ENCODE peak calls at places on chromosomes 1 and 21, in ten cellular contexts. A, C, P, V, L, N, K, E, Z and R are unnamed samples.

GRCh38 chr21:43369124-43369523 is 57.8 kb downstream of the SIK1 start:
- DNase-seq in A (no peak), C (no peak), P (no peak), V (no peak), L (no peak), N (peak; percentile 75), K (no peak), E (peak; percentile 25), Z (no peak), R (peak; percentile 43)

GRCh38 chr1:228278432-228278941 is 70.6 kb downstream of the OBSCN start:
- DNase-seq in A (no peak), C (no peak), P (no peak), V (no peak), L (no peak), N (peak; percentile 7), K (no peak), E (no peak), Z (no peak), R (no peak)

GRCh38 chr1:226784081-226785049 is 45.3 kb upstream of the ITPKB start:
- DNase-seq in A (no peak), C (no peak), P (peak; percentile 32), V (no peak), L (no peak), N (no peak), K (no peak), E (no peak), Z (no peak), R (no peak)

GRCh38 chr1:110898734-110899457 is 25.9 kb downstream of the CD53 start:
- DNase-seq in A (no peak), C (no peak), P (no peak), V (no peak), L (no peak), N (no peak), K (no peak), E (no peak), Z (no peak), R (no peak)

GRCh38 chr1:38132681-38133080 is 86.1 kb upstream of the POU3F1 start:
- DNase-seq in A (no peak), C (no peak), P (no peak), V (no peak), L (no peak), N (no peak), K (no peak), E (peak; percentile 49), Z (no peak), R (no peak)

GRCh38 chr1:245154429-245155185 is at the start of gene KIF26B:
- DNase-seq in A (no peak), C (no peak), P (peak; percentile 76), V (peak; percentile 66), L (no peak), N (peak; percentile 81), K (peak; percentile 48), E (peak; percentile 74), Z (no peak), R (no peak)

GRCh38 chr1:20076223-20076622 is 6.2 kb downstream of the PLA2G5 start:
- DNase-seq in A (no peak), C (no peak), P (no peak), V (no peak), L (no peak), N (no peak), K (no peak), E (no peak), Z (no peak), R (no peak)

GRCh38 chr1:85375422-85375934 is 89.5 kb downstream of the DDAH1 start:
- DNase-seq in A (no peak), C (no peak), P (no peak), V (no peak), L (no peak), N (no peak), K (no peak), E (peak; percentile 42), Z (no peak), R (no peak)

GRCh38 chr1:59128784-59129227 is 168.1 kb upstream of the FGGY start:
- DNase-seq in A (no peak), C (peak; percentile 34), P (no peak), V (no peak), L (no peak), N (peak; percentile 77), K (no peak), E (peak; percentile 92), Z (no peak), R (no peak)

GRCh38 chr1:21786640-21787039 is 3.7 kb upstream of the USP48 start:
- DNase-seq in A (no peak), C (no peak), P (no peak), V (no peak), L (no peak), N (no peak), K (no peak), E (no peak), Z (no peak), R (no peak)

GRCh38 chr1:87829360-87829759 is 500.7 kb downstream of the LMO4 start:
- DNase-seq in A (no peak), C (no peak), P (no peak), V (no peak), L (no peak), N (no peak), K (no peak), E (no peak), Z (no peak), R (no peak)

GRCh38 chr21:38954450-38955059 is 148.8 kb downstream of the ETS2 start:
- DNase-seq in A (no peak), C (no peak), P (no peak), V (no peak), L (no peak), N (no peak), K (no peak), E (no peak), Z (no peak), R (no peak)

GRCh38 chr1:217911908-217912307 is 280.8 kb downstream of the SPATA17 start:
- DNase-seq in A (no peak), C (no peak), P (no peak), V (no peak), L (no peak), N (no peak), K (peak; percentile 6), E (no peak), Z (no peak), R (no peak)

GRCh38 chr1:99673285-99673684 is 27.4 kb downstream of the PALMD start:
- DNase-seq in A (no peak), C (no peak), P (no peak), V (no peak), L (no peak), N (no peak), K (no peak), E (no peak), Z (no peak), R (no peak)

GRCh38 chr21:30478015-30478414 is 2.2 kb downstream of the KRTAP19-1 start:
- DNase-seq in A (no peak), C (no peak), P (no peak), V (no peak), L (no peak), N (no peak), K (no peak), E (no peak), Z (no peak), R (no peak)

GRCh38 chr21:15514073-15514946 is 215.5 kb upstream of the USP25 start:
- DNase-seq in A (no peak), C (no peak), P (peak; percentile 21), V (peak; percentile 72), L (peak; percentile 74), N (no peak), K (no peak), E (no peak), Z (peak; percentile 27), R (no peak)

GRCh38 chr1:27117733-27118439 is 37.0 kb downstream of the SLC9A1 start:
- DNase-seq in A (no peak), C (no peak), P (no peak), V (no peak), L (no peak), N (no peak), K (no peak), E (peak; percentile 58), Z (no peak), R (no peak)

GRCh38 chr21:28482657-28483056 is 510.0 kb downstream of the LTN1 start:
- DNase-seq in A (no peak), C (no peak), P (no peak), V (no peak), L (no peak), N (no peak), K (no peak), E (no peak), Z (no peak), R (no peak)

GRCh38 chr1:44650159-44650831 is 24.0 kb downstream of the TMEM53 start:
- DNase-seq in A (no peak), C (no peak), P (no peak), V (no peak), L (no peak), N (no peak), K (no peak), E (no peak), Z (no peak), R (no peak)

GRCh38 chr1:15207031-15207828 is 39.8 kb upstream of the FHAD1 start:
- DNase-seq in A (no peak), C (no peak), P (no peak), V (no peak), L (no peak), N (no peak), K (no peak), E (no peak), Z (no peak), R (no peak)

GRCh38 chr21:37546949-37547614 is 180.5 kb downstream of the DYRK1A start:
- DNase-seq in A (no peak), C (no peak), P (no peak), V (peak; percentile 37), L (no peak), N (peak; percentile 40), K (no peak), E (peak; percentile 90), Z (no peak), R (no peak)

GRCh38 chr1:117821382-117821755 is 108.1 kb downstream of the GDAP2 start:
- DNase-seq in A (no peak), C (no peak), P (no peak), V (no peak), L (no peak), N (no peak), K (peak; percentile 27), E (no peak), Z (no peak), R (no peak)

GRCh38 chr21:44436958-44437357 is 18.4 kb upstream of the LRRC3 start:
- DNase-seq in A (no peak), C (no peak), P (no peak), V (no peak), L (no peak), N (no peak), K (no peak), E (no peak), Z (no peak), R (no peak)

GRCh38 chr1:155307247-155307740 is 1.4 kb upstream of the FDPS start:
- DNase-seq in A (no peak), C (no peak), P (peak; percentile 41), V (peak; percentile 34), L (no peak), N (no peak), K (peak; percentile 69), E (peak; percentile 48), Z (no peak), R (no peak)